ENCODE peak calls at places on chromosomes 16 and 17, in ten cellular contexts. T, X, G, S, Y, M, R, Q, N and B are unnamed samples.

GRCh38 chr17:17698869-17699351 is 17.7 kb downstream of the RAI1 start:
- DNase-seq in T (no peak), X (no peak), G (no peak), S (no peak), Y (no peak), M (no peak), R (no peak), Q (no peak), N (no peak), B (no peak)

GRCh38 chr17:14297161-14297851 is 3.6 kb upstream of the HS3ST3B1 start:
- DNase-seq in T (peak; percentile 77), X (no peak), G (no peak), S (no peak), Y (peak; percentile 29), M (no peak), R (no peak), Q (peak; percentile 40), N (no peak), B (no peak)

GRCh38 chr16:31876955-31877828 is 3.6 kb downstream of the ZNF267 start:
- DNase-seq in T (peak; percentile 78), X (peak; percentile 27), G (peak; percentile 63), S (peak; percentile 52), Y (peak; percentile 46), M (no peak), R (peak; percentile 53), Q (no peak), N (peak; percentile 86), B (peak; percentile 86)

GRCh38 chr16:12268602-12269001 is 292.1 kb downstream of the SNX29 start:
- DNase-seq in T (no peak), X (no peak), G (no peak), S (no peak), Y (no peak), M (no peak), R (no peak), Q (no peak), N (no peak), B (no peak)

GRCh38 chr16:84982434-84982833 is 28.9 kb downstream of the ZDHHC7 start:
- DNase-seq in T (no peak), X (no peak), G (no peak), S (no peak), Y (no peak), M (no peak), R (no peak), Q (peak; percentile 45), N (no peak), B (no peak)

GRCh38 chr17:7774037-7774659 is 56.6 kb downstream of the DNAH2 start:
- DNase-seq in T (peak; percentile 79), X (no peak), G (no peak), S (peak; percentile 16), Y (peak; percentile 35), M (no peak), R (no peak), Q (no peak), N (peak; percentile 57), B (peak; percentile 79)

GRCh38 chr17:12958786-12959185 is 59.0 kb downstream of the ELAC2 start:
- DNase-seq in T (no peak), X (no peak), G (no peak), S (no peak), Y (no peak), M (no peak), R (peak; percentile 13), Q (no peak), N (no peak), B (peak; percentile 13)

GRCh38 chr16:4051591-4051990 is 64.7 kb downstream of the ADCY9 start:
- DNase-seq in T (no peak), X (no peak), G (no peak), S (no peak), Y (no peak), M (no peak), R (no peak), Q (no peak), N (no peak), B (peak; percentile 2)

GRCh38 chr17:35170968-35171771 is 23.0 kb downstream of the SLC35G3 start:
- DNase-seq in T (no peak), X (no peak), G (peak; percentile 53), S (no peak), Y (peak; percentile 37), M (no peak), R (no peak), Q (no peak), N (no peak), B (peak; percentile 45)

GRCh38 chr17:42618442-42619150 is 9.1 kb downstream of the TUBG1 start:
- DNase-seq in T (no peak), X (no peak), G (peak; percentile 79), S (no peak), Y (peak; percentile 65), M (no peak), R (no peak), Q (peak; percentile 73), N (no peak), B (peak; percentile 21)
- TF ChIP-seq CTCF in T (no peak), X (no peak), G (peak; percentile 64), S (no peak), Y (peak; percentile 41), M (no peak), R (no peak), Q (no peak), N (no peak), B (peak; percentile 41)

GRCh38 chr17:61481421-61481820 is 29.2 kb downstream of the TBX4 start:
- DNase-seq in T (no peak), X (no peak), G (no peak), S (no peak), Y (no peak), M (no peak), R (no peak), Q (peak; percentile 4), N (no peak), B (no peak)
- TF ChIP-seq CTCF in T (no peak), X (no peak), G (no peak), S (no peak), Y (no peak), M (no peak), R (no peak), Q (no peak), N (peak; percentile 16), B (no peak)

GRCh38 chr16:86365513-86366040 is 144.8 kb upstream of the FOXF1 start:
- DNase-seq in T (no peak), X (no peak), G (no peak), S (no peak), Y (no peak), M (no peak), R (no peak), Q (no peak), N (no peak), B (no peak)

GRCh38 chr16:86363057-86363490 is 147.3 kb upstream of the FOXF1 start:
- DNase-seq in T (peak; percentile 94), X (no peak), G (no peak), S (peak; percentile 75), Y (no peak), M (no peak), R (peak; percentile 97), Q (no peak), N (peak; percentile 75), B (peak; percentile 97)

GRCh38 chr16:86363836-86364618 is 146.3 kb upstream of the FOXF1 start:
- DNase-seq in T (no peak), X (no peak), G (no peak), S (no peak), Y (no peak), M (no peak), R (no peak), Q (no peak), N (no peak), B (no peak)

GRCh38 chr16:86362155-86362849 is 148.0 kb upstream of the FOXF1 start:
- DNase-seq in T (no peak), X (no peak), G (no peak), S (no peak), Y (no peak), M (no peak), R (no peak), Q (no peak), N (no peak), B (peak; percentile 25)

DNA sequence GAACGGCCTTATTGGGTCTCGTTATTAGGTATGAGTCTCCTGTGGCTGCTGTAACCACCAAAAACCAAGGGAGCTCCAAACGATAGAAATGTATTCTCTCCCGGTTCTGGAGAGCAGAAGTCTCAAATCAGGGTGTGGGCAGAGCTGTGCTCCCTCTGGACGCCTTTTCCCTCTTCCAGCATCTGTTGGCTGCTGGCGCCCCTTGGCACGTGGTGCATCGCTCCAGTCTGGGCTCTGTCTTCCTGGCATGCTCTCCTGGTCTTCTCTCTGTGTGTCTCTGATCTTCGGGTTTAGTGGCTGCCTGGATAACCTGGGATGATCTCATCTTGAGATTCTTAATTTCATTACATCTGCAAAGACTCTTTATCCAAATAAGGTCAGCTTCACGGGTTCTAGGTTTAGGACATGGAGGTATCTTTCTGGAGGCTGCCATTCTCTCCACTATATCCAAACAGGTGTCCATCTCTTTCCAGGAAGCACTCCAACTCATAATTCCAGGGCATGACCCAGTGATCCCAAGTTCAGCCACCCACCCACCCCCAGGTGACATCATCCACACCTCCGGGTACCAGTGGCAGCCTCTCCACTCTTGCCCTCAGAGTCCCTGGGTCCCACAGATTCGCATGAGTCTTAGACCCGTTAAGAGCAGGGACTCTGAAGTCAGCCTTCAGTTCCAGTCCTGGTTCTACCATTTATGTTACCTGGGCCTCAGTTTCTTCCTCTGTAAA is 145.5 kb upstream of the FOXF1 start:
- DNase-seq in T (no peak), X (no peak), G (no peak), S (no peak), Y (no peak), M (no peak), R (no peak), Q (no peak), N (no peak), B (no peak)
- TF ChIP-seq CTCF in T (no peak), X (no peak), G (no peak), S (no peak), Y (no peak), M (no peak), R (no peak), Q (no peak), N (no peak), B (no peak)

GRCh38 chr16:64085291-64085690 is 1036.6 kb downstream of the CDH11 start:
- DNase-seq in T (no peak), X (no peak), G (no peak), S (no peak), Y (no peak), M (no peak), R (no peak), Q (no peak), N (no peak), B (no peak)

GRCh38 chr16:64092284-64092683 is 1029.6 kb downstream of the CDH11 start:
- DNase-seq in T (peak; percentile 31), X (no peak), G (no peak), S (peak; percentile 32), Y (peak; percentile 0), M (no peak), R (peak; percentile 28), Q (no peak), N (peak; percentile 63), B (peak; percentile 68)

GRCh38 chr16:64090327-64090726 is 1031.5 kb downstream of the CDH11 start:
- DNase-seq in T (no peak), X (no peak), G (no peak), S (no peak), Y (no peak), M (no peak), R (no peak), Q (no peak), N (no peak), B (no peak)

GRCh38 chr16:64088838-64089237 is 1033.0 kb downstream of the CDH11 start:
- DNase-seq in T (no peak), X (no peak), G (no peak), S (no peak), Y (no peak), M (no peak), R (no peak), Q (no peak), N (no peak), B (no peak)

DNA sequence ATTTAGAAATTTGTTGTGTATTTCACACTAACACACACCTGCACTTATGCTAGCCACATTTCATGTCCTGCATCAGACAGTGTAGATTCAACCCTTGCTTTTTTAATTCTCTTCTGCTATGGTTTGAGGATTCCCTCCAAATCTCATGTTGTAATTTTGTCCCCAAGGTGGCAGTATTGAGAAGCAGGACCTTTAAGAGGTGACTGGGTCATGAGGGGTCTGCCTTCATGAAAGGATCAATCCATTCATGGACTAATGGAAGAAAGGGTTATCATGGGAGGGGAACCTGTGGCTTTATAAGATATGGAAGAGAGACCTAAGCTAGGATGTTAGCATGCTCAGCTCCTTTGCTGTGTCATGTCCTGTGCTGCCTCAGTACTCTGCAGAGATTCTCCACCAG is 1032.2 kb downstream of the CDH11 start:
- DNase-seq in T (no peak), X (no peak), G (no peak), S (peak; percentile 2), Y (peak; percentile 11), M (no peak), R (no peak), Q (no peak), N (peak; percentile 23), B (peak; percentile 10)
- TF ChIP-seq CTCF in T (peak; percentile 47), X (no peak), G (no peak), S (peak; percentile 59), Y (peak; percentile 16), M (peak; percentile 45), R (peak; percentile 62), Q (peak; percentile 35), N (peak; percentile 68), B (peak; percentile 81)